ENCODE peak calls at places on chromosomes 3 and 15, in five cellular contexts. One of them, this sample, is unnamed.

GRCh38 chr3:107855710-107856109 is 235.1 kb downstream of the CD47 start:
- DNase-seq in transverse colon: no peak
- DNase-seq in SK-N-SH: no peak
- DNase-seq in sigmoid colon: no peak
- DNase-seq in stomach: no peak
- DNase-seq in this sample: no peak

GRCh38 chr3:30263238-30263920 is 343.0 kb upstream of the TGFBR2 start:
- DNase-seq in SK-N-SH: no peak
- DNase-seq in stomach: no peak
- DNase-seq in transverse colon: no peak
- DNase-seq in sigmoid colon: no peak
- DNase-seq in this sample: no peak

GRCh38 chr3:196207833-196208607 is 3.2 kb downstream of the ZDHHC19 start:
- DNase-seq in sigmoid colon: no peak
- DNase-seq in SK-N-SH: peak; percentile 99
- DNase-seq in stomach: no peak
- DNase-seq in transverse colon: peak; percentile 69
- DNase-seq in this sample: peak; percentile 89

GRCh38 chr3:71285086-71285485 is 298.4 kb downstream of the FOXP1 start:
- DNase-seq in SK-N-SH: no peak
- DNase-seq in stomach: no peak
- DNase-seq in sigmoid colon: no peak
- DNase-seq in transverse colon: no peak
- DNase-seq in this sample: no peak

GRCh38 chr3:142218703-142219102 is 6.7 kb downstream of the GK5 start:
- DNase-seq in stomach: no peak
- DNase-seq in SK-N-SH: no peak
- DNase-seq in sigmoid colon: no peak
- DNase-seq in transverse colon: no peak
- DNase-seq in this sample: no peak

GRCh38 chr3:61725851-61726333 is 164.5 kb downstream of the PTPRG start:
- DNase-seq in stomach: no peak
- DNase-seq in sigmoid colon: no peak
- DNase-seq in transverse colon: no peak
- DNase-seq in SK-N-SH: no peak
- DNase-seq in this sample: no peak

GRCh38 chr3:150931710-150932109 is 26.5 kb upstream of the MINDY4B start:
- DNase-seq in transverse colon: no peak
- DNase-seq in stomach: no peak
- DNase-seq in SK-N-SH: no peak
- DNase-seq in sigmoid colon: no peak
- DNase-seq in this sample: no peak

GRCh38 chr3:143352850-143353550 is 233.4 kb downstream of the CHST2 start:
- DNase-seq in SK-N-SH: no peak
- DNase-seq in sigmoid colon: no peak
- DNase-seq in stomach: no peak
- DNase-seq in transverse colon: no peak
- DNase-seq in this sample: no peak

GRCh38 chr3:112813723-112814171 is 32.9 kb downstream of the CD200R1L start:
- DNase-seq in sigmoid colon: no peak
- DNase-seq in SK-N-SH: no peak
- DNase-seq in stomach: no peak
- DNase-seq in transverse colon: no peak
- DNase-seq in this sample: peak; percentile 42

GRCh38 chr3:79415351-79415750 is 352.4 kb downstream of the ROBO1 start:
- DNase-seq in stomach: no peak
- DNase-seq in sigmoid colon: no peak
- DNase-seq in SK-N-SH: no peak
- DNase-seq in transverse colon: no peak
- DNase-seq in this sample: no peak

GRCh38 chr3:123696796-123697195 is 111.9 kb upstream of the HACD2 start:
- DNase-seq in stomach: no peak
- DNase-seq in transverse colon: no peak
- DNase-seq in SK-N-SH: no peak
- DNase-seq in sigmoid colon: no peak
- DNase-seq in this sample: no peak

GRCh38 chr3:151203053-151203420 is at the start of gene GPR171:
- DNase-seq in stomach: no peak
- DNase-seq in transverse colon: peak; percentile 29
- DNase-seq in SK-N-SH: no peak
- DNase-seq in sigmoid colon: no peak
- DNase-seq in this sample: no peak

GRCh38 chr3:29156071-29156715 is 124.7 kb upstream of the RBMS3 start:
- DNase-seq in stomach: no peak
- DNase-seq in sigmoid colon: no peak
- DNase-seq in transverse colon: no peak
- DNase-seq in SK-N-SH: no peak
- DNase-seq in this sample: no peak

GRCh38 chr3:171198781-171199472 is 172.4 kb upstream of the SLC2A2 start:
- DNase-seq in stomach: no peak
- DNase-seq in sigmoid colon: no peak
- DNase-seq in transverse colon: no peak
- DNase-seq in SK-N-SH: no peak
- DNase-seq in this sample: no peak

GRCh38 chr3:64896173-64896925 is 208.5 kb upstream of the ADAMTS9 start:
- DNase-seq in stomach: no peak
- DNase-seq in SK-N-SH: no peak
- DNase-seq in sigmoid colon: no peak
- DNase-seq in transverse colon: no peak
- DNase-seq in this sample: no peak

GRCh38 chr15:70258369-70259029 is 160.8 kb upstream of the TLE3 start:
- DNase-seq in stomach: no peak
- DNase-seq in sigmoid colon: no peak
- DNase-seq in transverse colon: peak; percentile 50
- DNase-seq in SK-N-SH: no peak
- DNase-seq in this sample: peak; percentile 50

GRCh38 chr3:135138776-135139175 is 343.7 kb downstream of the EPHB1 start:
- DNase-seq in sigmoid colon: no peak
- DNase-seq in stomach: no peak
- DNase-seq in SK-N-SH: no peak
- DNase-seq in transverse colon: no peak
- DNase-seq in this sample: no peak

GRCh38 chr15:83747050-83747717 is 93.3 kb downstream of the ADAMTSL3 start:
- DNase-seq in transverse colon: no peak
- DNase-seq in sigmoid colon: peak; percentile 87
- DNase-seq in stomach: no peak
- DNase-seq in SK-N-SH: no peak
- DNase-seq in this sample: no peak

GRCh38 chr15:97566957-97567356 is 393.5 kb upstream of the ARRDC4 start:
- DNase-seq in sigmoid colon: no peak
- DNase-seq in transverse colon: no peak
- DNase-seq in SK-N-SH: no peak
- DNase-seq in stomach: no peak
- DNase-seq in this sample: no peak

GRCh38 chr3:104461431-104461830 is 905.3 kb upstream of the ALCAM start:
- DNase-seq in transverse colon: no peak
- DNase-seq in stomach: no peak
- DNase-seq in SK-N-SH: no peak
- DNase-seq in sigmoid colon: no peak
- DNase-seq in this sample: no peak

GRCh38 chr3:170044795-170045244 is 7.0 kb downstream of the GPR160 start:
- DNase-seq in transverse colon: peak; percentile 49
- DNase-seq in stomach: no peak
- DNase-seq in SK-N-SH: no peak
- DNase-seq in sigmoid colon: no peak
- DNase-seq in this sample: no peak

GRCh38 chr3:146705205-146705604 is 100.1 kb upstream of the PLSCR5 start:
- DNase-seq in stomach: no peak
- DNase-seq in sigmoid colon: no peak
- DNase-seq in SK-N-SH: no peak
- DNase-seq in transverse colon: no peak
- DNase-seq in this sample: no peak

GRCh38 chr3:182910939-182911781 is 69.2 kb downstream of the DCUN1D1 start:
- DNase-seq in sigmoid colon: no peak
- DNase-seq in SK-N-SH: no peak
- DNase-seq in stomach: no peak
- DNase-seq in transverse colon: no peak
- DNase-seq in this sample: no peak

GRCh38 chr3:182914341-182914740 is 66.0 kb downstream of the DCUN1D1 start:
- DNase-seq in stomach: no peak
- DNase-seq in transverse colon: no peak
- DNase-seq in SK-N-SH: no peak
- DNase-seq in sigmoid colon: no peak
- DNase-seq in this sample: no peak

GRCh38 chr3:182913889-182914288 is 66.4 kb downstream of the DCUN1D1 start:
- DNase-seq in transverse colon: no peak
- DNase-seq in sigmoid colon: no peak
- DNase-seq in SK-N-SH: no peak
- DNase-seq in stomach: no peak
- DNase-seq in this sample: no peak

GRCh38 chr3:182911782-182912111 is 68.6 kb downstream of the DCUN1D1 start:
- DNase-seq in sigmoid colon: no peak
- DNase-seq in SK-N-SH: no peak
- DNase-seq in stomach: no peak
- DNase-seq in transverse colon: no peak
- DNase-seq in this sample: no peak

GRCh38 chr3:182912476-182912875 is 67.9 kb downstream of the DCUN1D1 start:
- DNase-seq in sigmoid colon: no peak
- DNase-seq in stomach: no peak
- DNase-seq in SK-N-SH: no peak
- DNase-seq in transverse colon: no peak
- DNase-seq in this sample: no peak
- H3K4me1 ChIP-seq in sigmoid colon: no peaks in the 10 kb centered on the region
- H3K4me1 ChIP-seq in stomach: no peaks in the 10 kb centered on the region
- H3K4me1 ChIP-seq in SK-N-SH: peaks cover 4% of the 10 kb centered on the region
- H3K4me1 ChIP-seq in transverse colon: no peaks in the 10 kb centered on the region
- H3K4me1 ChIP-seq in this sample: no peaks in the 10 kb centered on the region

DNA sequence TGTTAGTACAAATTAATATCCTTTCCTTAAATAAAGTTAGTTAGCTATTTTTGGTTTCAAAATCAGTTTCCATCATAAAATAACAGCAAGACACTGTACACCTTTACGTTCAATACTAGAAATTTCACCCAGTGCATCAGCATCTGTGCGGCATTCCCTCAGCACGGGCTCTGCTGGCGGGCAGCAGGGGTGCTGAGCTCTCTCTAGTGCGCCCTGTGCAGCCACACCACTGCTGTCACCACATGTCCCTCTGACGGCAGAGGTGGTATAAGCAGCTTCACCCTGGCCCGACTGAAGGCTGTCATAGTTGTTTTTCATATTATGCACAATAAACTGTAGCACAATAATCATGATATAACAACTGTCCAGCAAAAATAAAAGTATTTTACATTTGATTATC is 35.4 kb downstream of the FAN1 start:
- DNase-seq in stomach: no peak
- DNase-seq in sigmoid colon: no peak
- DNase-seq in SK-N-SH: no peak
- DNase-seq in transverse colon: no peak
- DNase-seq in this sample: no peak
- H3K36me3 ChIP-seq in stomach: peaks cover 56% of the 10 kb centered on the region
- H3K36me3 ChIP-seq in sigmoid colon: peaks cover 100% of the 10 kb centered on the region
- H3K36me3 ChIP-seq in SK-N-SH: peaks cover 60% of the 10 kb centered on the region
- H3K36me3 ChIP-seq in transverse colon: no peaks in the 10 kb centered on the region
- H3K36me3 ChIP-seq in this sample: peaks cover 96% of the 10 kb centered on the region

GRCh38 chr3:179264456-179264855 is 13.5 kb upstream of the KCNMB3 start:
- DNase-seq in stomach: no peak
- DNase-seq in transverse colon: no peak
- DNase-seq in sigmoid colon: no peak
- DNase-seq in SK-N-SH: no peak
- DNase-seq in this sample: no peak

GRCh38 chr3:179265875-179266274 is 15.0 kb upstream of the KCNMB3 start:
- DNase-seq in sigmoid colon: no peak
- DNase-seq in transverse colon: no peak
- DNase-seq in SK-N-SH: no peak
- DNase-seq in stomach: no peak
- DNase-seq in this sample: no peak

GRCh38 chr3:179263134-179263533 is 12.2 kb upstream of the KCNMB3 start:
- DNase-seq in sigmoid colon: no peak
- DNase-seq in SK-N-SH: no peak
- DNase-seq in stomach: no peak
- DNase-seq in transverse colon: no peak
- DNase-seq in this sample: no peak

GRCh38 chr3:179266701-179267211 is 15.8 kb upstream of the KCNMB3 start:
- DNase-seq in stomach: no peak
- DNase-seq in sigmoid colon: no peak
- DNase-seq in SK-N-SH: no peak
- DNase-seq in transverse colon: no peak
- DNase-seq in this sample: peak; percentile 56

DNA sequence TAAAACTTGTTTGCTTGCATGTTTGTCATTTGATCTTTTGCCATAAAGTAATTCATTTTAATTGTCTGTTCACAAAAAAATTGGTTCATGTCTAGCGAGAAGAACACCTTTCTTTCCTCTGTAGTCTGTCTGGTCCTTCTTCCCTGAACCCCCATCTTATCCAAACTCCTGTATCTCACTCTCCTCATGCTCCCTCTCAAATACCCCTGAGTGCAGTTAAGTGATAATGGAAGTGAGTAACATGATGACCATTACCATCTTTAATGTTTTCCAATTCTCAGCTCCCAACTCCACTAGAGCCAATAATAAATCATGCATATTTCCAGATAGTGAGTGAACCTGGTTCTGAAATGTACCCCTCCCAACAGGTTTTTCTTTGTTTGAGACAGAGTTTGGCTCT is 14.2 kb upstream of the KCNMB3 start:
- DNase-seq in stomach: no peak
- DNase-seq in sigmoid colon: no peak
- DNase-seq in SK-N-SH: no peak
- DNase-seq in transverse colon: no peak
- DNase-seq in this sample: no peak
- TF ChIP-seq EP300 in stomach: no peak
- TF ChIP-seq EP300 in sigmoid colon: no peak
- TF ChIP-seq EP300 in SK-N-SH: no peak
- TF ChIP-seq EP300 in transverse colon: no peak
- TF ChIP-seq EP300 in this sample: no peak

GRCh38 chr15:67101981-67102929 is 36.9 kb downstream of the SMAD3 start:
- DNase-seq in SK-N-SH: no peak
- DNase-seq in sigmoid colon: no peak
- DNase-seq in transverse colon: no peak
- DNase-seq in stomach: no peak
- DNase-seq in this sample: no peak

GRCh38 chr15:67103869-67104268 is 38.5 kb downstream of the SMAD3 start:
- DNase-seq in stomach: no peak
- DNase-seq in SK-N-SH: no peak
- DNase-seq in sigmoid colon: no peak
- DNase-seq in transverse colon: no peak
- DNase-seq in this sample: no peak

GRCh38 chr15:67103021-67103420 is 37.6 kb downstream of the SMAD3 start:
- DNase-seq in stomach: no peak
- DNase-seq in transverse colon: no peak
- DNase-seq in sigmoid colon: no peak
- DNase-seq in SK-N-SH: no peak
- DNase-seq in this sample: no peak

GRCh38 chr15:67104453-67104852 is 39.1 kb downstream of the SMAD3 start:
- DNase-seq in stomach: no peak
- DNase-seq in SK-N-SH: no peak
- DNase-seq in sigmoid colon: no peak
- DNase-seq in transverse colon: no peak
- DNase-seq in this sample: no peak

DNA sequence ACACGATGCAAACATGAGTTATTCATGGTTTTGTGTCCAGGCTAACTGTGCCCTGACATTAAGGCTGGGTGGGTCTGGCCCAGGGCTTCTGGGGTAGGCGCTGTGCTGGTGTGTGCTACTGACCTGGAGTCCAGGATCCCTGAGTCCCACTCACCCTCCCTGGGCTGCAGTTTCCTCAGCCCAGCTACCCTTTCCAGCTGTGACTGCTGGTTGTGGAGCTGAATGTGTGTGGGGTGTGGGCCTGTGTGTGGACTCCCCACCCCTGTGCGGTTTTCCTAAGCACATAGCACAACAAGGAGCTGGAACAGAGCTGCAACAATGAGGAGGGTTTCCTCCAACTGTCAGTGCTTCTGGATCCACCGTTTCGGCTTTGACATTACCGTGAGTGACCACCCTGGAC is 38.0 kb downstream of the SMAD3 start:
- DNase-seq in stomach: no peak
- DNase-seq in SK-N-SH: no peak
- DNase-seq in sigmoid colon: no peak
- DNase-seq in transverse colon: no peak
- DNase-seq in this sample: no peak
- H3K4me1 ChIP-seq in stomach: peaks cover 93% of the 10 kb centered on the region
- H3K4me1 ChIP-seq in SK-N-SH: peaks cover 36% of the 10 kb centered on the region
- H3K4me1 ChIP-seq in sigmoid colon: peaks cover 83% of the 10 kb centered on the region
- H3K4me1 ChIP-seq in transverse colon: peaks cover 42% of the 10 kb centered on the region
- H3K4me1 ChIP-seq in this sample: peaks cover 78% of the 10 kb centered on the region